ENCODE peak calls at places on chromosomes 5 and 9, in four cellular contexts. D is tibial nerve, V is foreskin fibroblast, W is uterus. L is an unnamed sample.

GRCh38 chr9:131874916-131875670 is 135.2 kb upstream of the RAPGEF1 start:
- DNase-seq in D (no peak), V (no peak), W (no peak), L (no peak)

GRCh38 chr5:66248874-66249273 is 104.8 kb downstream of the SREK1 start:
- DNase-seq in D (no peak), V (no peak), W (no peak), L (no peak)

GRCh38 chr9:16870606-16871357 is at the start of gene BNC2:
- DNase-seq in D (peak), V (peak), W (peak), L (no peak)

GRCh38 chr5:6705959-6706358 is 7.3 kb upstream of the TENT4A start:
- DNase-seq in D (no peak), V (no peak), W (no peak), L (peak)

GRCh38 chr9:128898845-128899565 is 17.1 kb downstream of the LRRC8A start:
- DNase-seq in D (no peak), V (no peak), W (no peak), L (no peak)

GRCh38 chr5:150641006-150641570 is 628 bp downstream of the SYNPO start:
- DNase-seq in D (peak), V (peak), W (peak), L (peak)

GRCh38 chr5:61394078-61394701 is 62.1 kb downstream of the ZSWIM6 start:
- DNase-seq in D (no peak), V (peak), W (no peak), L (no peak)

GRCh38 chr9:115116620-115117284 is 1.2 kb downstream of the TNC start:
- DNase-seq in D (no peak), V (no peak), W (peak), L (no peak)

GRCh38 chr5:95891499-95891898 is 69.0 kb upstream of the GLRX start:
- DNase-seq in D (no peak), V (no peak), W (no peak), L (no peak)

GRCh38 chr9:4579011-4579410 is 83.1 kb upstream of the PLPP6 start:
- DNase-seq in D (no peak), V (no peak), W (no peak), L (no peak)

GRCh38 chr9:38066907-38067610 is 2.0 kb downstream of the SHB start:
- DNase-seq in D (peak), V (no peak), W (peak), L (peak)

GRCh38 chr9:96638606-96639364 is 16.3 kb downstream of the PRXL2C start:
- DNase-seq in D (no peak), V (no peak), W (no peak), L (no peak)

GRCh38 chr9:22278426-22278825 is 168.2 kb upstream of the DMRTA1 start:
- DNase-seq in D (no peak), V (no peak), W (no peak), L (no peak)

GRCh38 chr9:126334626-126335621 is 8.3 kb downstream of the MVB12B start:
- DNase-seq in D (no peak), V (no peak), W (no peak), L (no peak)

GRCh38 chr5:173857231-173857630 is 30.9 kb upstream of the CPEB4 start:
- DNase-seq in D (no peak), V (no peak), W (no peak), L (no peak)

GRCh38 chr5:75236322-75237316 is at the start of gene ANKRD31:
- DNase-seq in D (peak), V (peak), W (peak), L (peak)

GRCh38 chr5:159732220-159732619 is 184.1 kb upstream of the ADRA1B start:
- DNase-seq in D (no peak), V (peak), W (no peak), L (no peak)

GRCh38 chr9:133650026-133650425 is 13.9 kb downstream of the DBH start:
- DNase-seq in D (no peak), V (no peak), W (no peak), L (no peak)

GRCh38 chr9:5393497-5393896 is 44.2 kb downstream of the PLGRKT start:
- DNase-seq in D (no peak), V (no peak), W (no peak), L (no peak)

GRCh38 chr5:129177451-129177850 is 82.9 kb downstream of the ISOC1 start:
- DNase-seq in D (no peak), V (no peak), W (no peak), L (no peak)

GRCh38 chr5:157343842-157344790 is 78.2 kb downstream of the CYFIP2 start:
- DNase-seq in D (no peak), V (no peak), W (no peak), L (no peak)

GRCh38 chr9:135702002-135702721 is at the start of gene KCNT1:
- DNase-seq in D (peak), V (peak), W (no peak), L (no peak)

GRCh38 chr9:109329274-109330258 is 8.7 kb upstream of the EPB41L4B start:
- DNase-seq in D (peak), V (no peak), W (no peak), L (peak)

GRCh38 chr5:54959673-54960418 is 25.5 kb downstream of the ESM1 start:
- DNase-seq in D (no peak), V (no peak), W (no peak), L (no peak)

GRCh38 chr5:1488882-1489680 is 34.7 kb downstream of the LPCAT1 start:
- DNase-seq in D (no peak), V (peak), W (no peak), L (no peak)

GRCh38 chr9:70127036-70127435 is 83.4 kb downstream of the MAMDC2 start:
- DNase-seq in D (no peak), V (no peak), W (no peak), L (no peak)

GRCh38 chr9:6884101-6884500 is 126.3 kb downstream of the KDM4C start:
- DNase-seq in D (no peak), V (no peak), W (no peak), L (no peak)

GRCh38 chr9:137221477-137222111 is 446 bp downstream of the RNF208 start:
- DNase-seq in D (no peak), V (no peak), W (no peak), L (no peak)

GRCh38 chr5:53246042-53246836 is 136.7 kb upstream of the MOCS2 start:
- DNase-seq in D (no peak), V (peak), W (no peak), L (no peak)

GRCh38 chr5:38249286-38249685 is 9.1 kb upstream of the EGFLAM start:
- DNase-seq in D (no peak), V (no peak), W (no peak), L (no peak)

GRCh38 chr5:150000990-150001659 is 586 bp downstream of the HMGXB3 start:
- DNase-seq in D (no peak), V (peak), W (no peak), L (peak)

GRCh38 chr5:150209020-150209635 is 19.3 kb downstream of the SLC6A7 start:
- DNase-seq in D (peak), V (no peak), W (no peak), L (peak)

GRCh38 chr9:133683494-133684460 is 47.6 kb downstream of the DBH start:
- DNase-seq in D (no peak), V (no peak), W (no peak), L (no peak)

GRCh38 chr5:59795141-59795540 is 98.4 kb downstream of the PDE4D start:
- DNase-seq in D (no peak), V (no peak), W (no peak), L (no peak)
- H3K4me3 ChIP-seq in D (no peak), V (no peak), W (no peak), L (no peak)

GRCh38 chr5:141084487-141084989 is 9.9 kb upstream of the PCDHB2 start:
- DNase-seq in D (peak), V (peak), W (peak), L (peak)
- TF ChIP-seq CTCF in D (peak), V (peak), W (peak), L (peak)

DNA sequence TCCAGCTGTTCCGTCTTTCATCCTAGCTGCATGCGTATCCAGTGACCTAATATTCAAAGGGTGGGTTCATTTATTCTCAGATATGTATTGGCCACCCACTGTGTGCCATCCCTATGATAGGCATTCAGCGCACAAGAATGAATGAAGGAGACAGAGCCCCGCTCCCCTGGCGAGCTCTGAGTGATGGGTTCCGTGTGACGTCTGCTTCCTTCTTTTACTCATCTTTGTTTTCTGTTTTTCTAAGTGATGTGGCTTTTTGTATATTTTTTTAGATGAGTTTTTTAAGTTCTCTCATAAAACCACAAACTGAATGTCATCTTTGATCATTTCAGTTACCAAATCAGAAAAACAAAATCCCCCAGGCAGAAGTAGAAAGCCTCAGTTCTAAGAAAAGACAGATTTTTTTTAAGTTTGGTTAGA is 168.3 kb upstream of the OTULINL start:
- DNase-seq in D (no peak), V (no peak), W (no peak), L (no peak)
- H3K4me3 ChIP-seq in D (no peak), V (no peak), W (no peak), L (no peak)

GRCh38 chr5:98679963-98680362 is 93.5 kb upstream of the RGMB start:
- DNase-seq in D (no peak), V (no peak), W (no peak), L (no peak)
- TF ChIP-seq CTCF in D (no peak), V (no peak), W (no peak), L (no peak)

GRCh38 chr5:172007795-172008465 is 1.5 kb upstream of the FBXW11 start:
- DNase-seq in D (no peak), V (peak), W (no peak), L (no peak)

GRCh38 chr5:172005708-172006377 is 595 bp downstream of the FBXW11 start:
- DNase-seq in D (peak), V (no peak), W (peak), L (peak)

GRCh38 chr5:172008689-172009141 is 2.3 kb upstream of the FBXW11 start:
- DNase-seq in D (no peak), V (no peak), W (no peak), L (no peak)

GRCh38 chr5:172006378-172007152 is at the start of gene FBXW11:
- DNase-seq in D (peak), V (peak), W (peak), L (peak)

GRCh38 chr5:172007153-172007794 is 836 bp upstream of the FBXW11 start:
- DNase-seq in D (no peak), V (peak), W (peak), L (no peak)
- H3K4me3 ChIP-seq in D (peak), V (peak), W (peak), L (peak)

GRCh38 chr9:18442629-18443491 is 31.1 kb upstream of the ADAMTSL1 start:
- DNase-seq in D (peak), V (peak), W (peak), L (peak)
- TF ChIP-seq CTCF in D (peak), V (peak), W (peak), L (peak)

DNA sequence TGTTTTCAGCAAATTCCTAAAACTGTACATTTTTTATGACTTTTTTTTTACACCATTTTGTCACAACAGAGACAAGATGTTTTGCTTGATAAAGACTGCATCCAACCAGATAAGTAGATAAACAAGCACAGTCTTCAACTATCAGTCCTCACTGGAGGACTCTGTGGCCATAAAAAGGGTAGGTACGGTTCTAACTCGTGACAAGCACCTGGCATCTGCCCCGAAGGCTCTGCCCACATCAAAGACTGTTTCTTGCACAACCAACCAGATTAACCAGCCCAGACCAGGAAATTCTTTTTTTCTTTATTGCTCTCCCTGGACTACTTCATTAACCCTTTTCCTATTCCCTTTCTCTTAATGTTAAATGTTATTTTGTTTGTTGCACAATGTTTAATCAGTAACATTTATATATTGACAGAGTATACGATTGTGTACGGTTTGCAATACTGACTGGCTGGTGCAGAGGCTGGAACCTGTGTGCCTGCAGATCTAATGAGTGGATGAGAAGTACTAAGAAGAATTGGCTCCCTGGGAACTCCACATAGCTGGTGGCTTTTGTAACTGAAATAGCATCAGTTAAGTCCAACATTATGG is 74.1 kb downstream of the SERINC5 start:
- DNase-seq in D (no peak), V (no peak), W (no peak), L (peak)
- H3K4me3 ChIP-seq in D (no peak), V (no peak), W (no peak), L (no peak)